ENCODE peak calls at places on chromosome 14, in six cellular contexts. I is activated T-cell treated with anti-CD3 and anti-CD28 coated beads, Interleukin-2, amount 50 U/mL, for 72 hours; P is GM19239; W is COR-L47; Q is activated CD8-positive, alpha-beta T cell treated with anti-CD3 and anti-CD28 coated beads, Interleukin-2, amount 10 ng/mL, durations not matched to agents 7 days and 5 days; B is activated CD4-positive, alpha-beta T cell treated with anti-CD3 and anti-CD28 coated beads, Interleukin-2, amount 10 ng/mL, durations not matched to agents 7 days and 5 days. S is an unnamed sample.

GRCh38 chr14:70905316-70905715 is 1.9 kb upstream of the PCNX1 start:
- DNase-seq in I (no peak), P (no peak), W (no peak), Q (no peak), B (no peak), S (no peak)

GRCh38 chr14:103607039-103607668 is 21.9 kb upstream of the KLC1 start:
- DNase-seq in I (peak), P (peak), W (peak), Q (peak), B (peak), S (peak)

GRCh38 chr14:20970647-20970982 is 15.3 kb downstream of the RNASE2 start:
- DNase-seq in I (no peak), P (no peak), W (no peak), Q (no peak), B (no peak), S (no peak)

GRCh38 chr14:51442513-51443175 is 202.6 kb downstream of the TMX1 start:
- DNase-seq in I (no peak), P (no peak), W (no peak), Q (no peak), B (no peak), S (no peak)

GRCh38 chr14:94387051-94388026 is 1.1 kb downstream of the SERPINA1 start:
- DNase-seq in I (no peak), P (no peak), W (no peak), Q (no peak), B (no peak), S (no peak)

GRCh38 chr14:52327374-52328226 is 13.5 kb downstream of the PTGER2 start:
- DNase-seq in I (peak), P (no peak), W (no peak), Q (no peak), B (no peak), S (no peak)

GRCh38 chr14:99529899-99530298 is 48.7 kb downstream of the CCNK start:
- DNase-seq in I (no peak), P (no peak), W (no peak), Q (no peak), B (no peak), S (no peak)

GRCh38 chr14:61174395-61175386 is 106.4 kb downstream of the TMEM30B start:
- DNase-seq in I (no peak), P (no peak), W (no peak), Q (no peak), B (no peak), S (no peak)

GRCh38 chr14:50045039-50045711 is 71.2 kb downstream of the VCPKMT start:
- DNase-seq in I (peak), P (peak), W (no peak), Q (peak), B (peak), S (peak)

GRCh38 chr14:72892879-72893635 is 844 bp downstream of the DPF3 start:
- DNase-seq in I (peak), P (no peak), W (no peak), Q (peak), B (peak), S (no peak)

GRCh38 chr14:24315807-24316596 is 4.7 kb downstream of the LTB4R start:
- DNase-seq in I (no peak), P (no peak), W (no peak), Q (no peak), B (no peak), S (no peak)

GRCh38 chr14:87805315-87805723 is 187.7 kb downstream of the GALC start:
- DNase-seq in I (peak), P (peak), W (peak), Q (peak), B (peak), S (peak)

GRCh38 chr14:101241807-101242278 is 319.5 kb upstream of the DIO3 start:
- DNase-seq in I (no peak), P (no peak), W (no peak), Q (no peak), B (no peak), S (no peak)

GRCh38 chr14:71050227-71050823 is 143.1 kb downstream of the PCNX1 start:
- DNase-seq in I (no peak), P (no peak), W (no peak), Q (no peak), B (no peak), S (no peak)

GRCh38 chr14:105042813-105043212 is 21.9 kb upstream of the CDCA4 start:
- DNase-seq in I (no peak), P (no peak), W (no peak), Q (no peak), B (no peak), S (no peak)

GRCh38 chr14:72962829-72963312 is 36.6 kb downstream of the DCAF4 start:
- DNase-seq in I (no peak), P (no peak), W (peak), Q (no peak), B (no peak), S (no peak)

GRCh38 chr14:49460647-49461046 is 125.5 kb downstream of the RPS29 start:
- DNase-seq in I (no peak), P (no peak), W (no peak), Q (no peak), B (no peak), S (no peak)

GRCh38 chr14:95327558-95328374 is 8.1 kb upstream of the CLMN start:
- DNase-seq in I (no peak), P (peak), W (no peak), Q (no peak), B (no peak), S (peak)

GRCh38 chr14:95440951-95441350 is 75.5 kb downstream of the SYNE3 start:
- DNase-seq in I (no peak), P (no peak), W (no peak), Q (no peak), B (no peak), S (no peak)

GRCh38 chr14:37596790-37597189 is 1.4 kb downstream of the TTC6 start:
- DNase-seq in I (no peak), P (no peak), W (no peak), Q (no peak), B (no peak), S (no peak)

GRCh38 chr14:74478996-74479635 is 14.0 kb downstream of the NPC2 start:
- DNase-seq in I (no peak), P (no peak), W (no peak), Q (no peak), B (no peak), S (no peak)

GRCh38 chr14:67510836-67511235 is 22.3 kb upstream of the PLEKHH1 start:
- DNase-seq in I (no peak), P (no peak), W (no peak), Q (no peak), B (no peak), S (no peak)

S was measured in GM12892.